ENCODE peak calls at places on chromosomes 6 and 20, in seven cellular contexts. H is K562, S is Karpas-422, I is PC-3, M is mesenchymal stem cell, R is neural progenitor cell, N is GM23248. B is an unnamed sample.

GRCh38 chr6:29943053-29943966 is 978 bp downstream of the HLA-A start:
- DNase-seq in H (no peak), S (no peak), I (no peak), M (peak; percentile 24), R (no peak), N (peak; percentile 37), B (no peak)

GRCh38 chr20:33301192-33301930 is 18.3 kb downstream of the BPIFB1 start:
- DNase-seq in H (no peak), S (peak; percentile 58), I (no peak), M (peak; percentile 12), R (no peak), N (peak; percentile 78), B (no peak)

GRCh38 chr6:160071805-160072687 is 49.6 kb upstream of the SLC22A1 start:
- DNase-seq in H (peak; percentile 11), S (peak; percentile 53), I (peak; percentile 9), M (no peak), R (peak; percentile 34), N (peak; percentile 16), B (no peak)

GRCh38 chr6:33185190-33185589 is 7.1 kb downstream of the COL11A2 start:
- DNase-seq in H (no peak), S (no peak), I (no peak), M (no peak), R (no peak), N (no peak), B (no peak)

GRCh38 chr6:33551538-33551937 is 28.5 kb downstream of the BAK1 start:
- DNase-seq in H (no peak), S (no peak), I (no peak), M (no peak), R (no peak), N (no peak), B (no peak)

GRCh38 chr20:19015326-19015725 is 197.1 kb upstream of the SLC24A3 start:
- DNase-seq in H (no peak), S (no peak), I (no peak), M (no peak), R (peak; percentile 23), N (no peak), B (no peak)

GRCh38 chr6:108627692-108628565 is 67.2 kb downstream of the FOXO3 start:
- DNase-seq in H (no peak), S (no peak), I (peak; percentile 14), M (no peak), R (no peak), N (peak; percentile 39), B (no peak)

GRCh38 chr20:57883761-57884160 is 173.9 kb upstream of the PMEPA1 start:
- DNase-seq in H (no peak), S (no peak), I (no peak), M (no peak), R (no peak), N (no peak), B (no peak)

GRCh38 chr6:39887692-39888450 is 46.4 kb downstream of the MOCS1 start:
- DNase-seq in H (no peak), S (no peak), I (peak; percentile 7), M (peak; percentile 96), R (peak; percentile 18), N (peak; percentile 88), B (peak; percentile 85)

GRCh38 chr6:117444600-117444999 is 18.9 kb upstream of the ROS1 start:
- DNase-seq in H (no peak), S (no peak), I (no peak), M (peak; percentile 63), R (no peak), N (peak; percentile 80), B (no peak)

GRCh38 chr20:17525650-17526049 is 5.5 kb downstream of the BFSP1 start:
- DNase-seq in H (peak; percentile 28), S (peak; percentile 72), I (peak; percentile 56), M (no peak), R (peak; percentile 57), N (no peak), B (peak; percentile 50)

GRCh38 chr6:7542878-7543394 is 1.5 kb downstream of the DSP start:
- DNase-seq in H (no peak), S (peak; percentile 9), I (peak; percentile 84), M (peak; percentile 72), R (peak; percentile 88), N (peak; percentile 96), B (peak; percentile 93)

GRCh38 chr6:104505838-104506237 is 353.9 kb downstream of the HACE1 start:
- DNase-seq in H (no peak), S (peak; percentile 9), I (no peak), M (peak; percentile 24), R (no peak), N (no peak), B (no peak)
- H3K9ac ChIP-seq in H (no peak overlapping the region), S (no peak overlapping the region), I (no peak overlapping the region), M (no peak overlapping the region), R (no peak overlapping the region), N (no peak overlapping the region), B (no peak overlapping the region)

GRCh38 chr6:69816017-69816416 is 19.2 kb upstream of the LMBRD1 start:
- DNase-seq in H (no peak), S (no peak), I (no peak), M (no peak), R (no peak), N (no peak), B (no peak)
- H2AFZ ChIP-seq in H (peak overlapping the region; percentile 41), S (peak overlapping the region; percentile 92), I (no peak overlapping the region), M (no peak overlapping the region), R (no peak overlapping the region), N (no peak overlapping the region), B (no peak overlapping the region)

DNA sequence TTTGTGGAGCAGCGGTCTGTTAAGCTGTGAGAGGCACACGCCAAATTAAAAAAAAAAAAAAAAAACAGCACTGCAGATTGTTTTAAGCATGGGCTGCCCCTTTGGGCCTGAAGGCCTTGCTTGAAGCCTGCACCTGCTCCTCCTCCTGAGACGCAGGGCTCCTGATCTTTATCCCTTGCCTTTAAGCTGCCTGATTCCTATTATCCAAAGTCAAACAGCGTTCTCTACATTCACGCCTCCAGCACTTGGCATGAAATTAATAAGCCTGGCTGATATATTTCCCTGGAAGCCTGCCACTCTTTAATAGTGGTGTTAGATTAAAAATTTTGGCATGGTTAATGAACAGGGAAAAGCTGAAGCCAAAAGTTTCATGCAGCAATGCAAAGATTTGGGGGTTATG is 163.9 kb downstream of the FAXC start:
- DNase-seq in H (no peak), S (no peak), I (no peak), M (no peak), R (peak; percentile 60), N (no peak), B (no peak)
- H3K9ac ChIP-seq in H (no peak overlapping the region), S (no peak overlapping the region), I (no peak overlapping the region), M (no peak overlapping the region), R (no peak overlapping the region), N (no peak overlapping the region), B (no peak overlapping the region)

DNA sequence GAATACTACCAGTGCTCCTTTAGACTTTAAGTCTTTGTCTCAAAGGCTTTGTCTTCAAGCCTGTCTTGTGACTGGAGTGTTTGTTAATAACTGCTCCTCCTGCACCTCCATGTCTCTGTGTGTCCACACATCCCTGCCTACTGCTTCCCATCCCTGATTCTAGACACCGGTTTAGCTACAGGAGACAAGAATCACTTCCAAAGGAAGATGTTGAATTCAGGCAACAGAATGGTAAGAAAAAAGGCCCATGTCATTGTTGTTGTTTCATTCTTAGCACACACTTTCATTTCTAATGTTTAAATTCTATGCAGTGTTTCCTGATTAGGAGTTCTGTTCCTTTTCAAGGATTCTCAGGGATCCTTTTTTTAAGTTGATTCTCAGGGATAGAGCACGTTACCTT is 293.6 kb upstream of the STXBP5 start:
- DNase-seq in H (no peak), S (no peak), I (no peak), M (no peak), R (no peak), N (no peak), B (no peak)
- H2AFZ ChIP-seq in H (peak overlapping the region; percentile 88), S (no peak overlapping the region), I (no peak overlapping the region), M (no peak overlapping the region), R (peak overlapping the region; percentile 30), N (no peak overlapping the region), B (no peak overlapping the region)

GRCh38 chr6:166954118-166954713 is 2.1 kb downstream of the RNASET2 start:
- DNase-seq in H (no peak), S (no peak), I (no peak), M (no peak), R (no peak), N (no peak), B (no peak)
- H3K9ac ChIP-seq in H (no peak overlapping the region), S (no peak overlapping the region), I (no peak overlapping the region), M (no peak overlapping the region), R (no peak overlapping the region), N (no peak overlapping the region), B (peak overlapping the region; percentile 81)

GRCh38 chr6:35158520-35158919 is 17.4 kb upstream of the TCP11 start:
- DNase-seq in H (no peak), S (no peak), I (no peak), M (no peak), R (no peak), N (no peak), B (no peak)
- H2AFZ ChIP-seq in H (no peak overlapping the region), S (no peak overlapping the region), I (no peak overlapping the region), M (no peak overlapping the region), R (peak overlapping the region; percentile 26), N (no peak overlapping the region), B (no peak overlapping the region)

GRCh38 chr6:20211037-20211940 is 980 bp downstream of the MBOAT1 start:
- DNase-seq in H (peak; percentile 63), S (no peak), I (peak; percentile 86), M (no peak), R (peak; percentile 14), N (peak; percentile 51), B (no peak)

GRCh38 chr6:20207096-20207454 is 5.2 kb downstream of the MBOAT1 start:
- DNase-seq in H (no peak), S (no peak), I (no peak), M (no peak), R (no peak), N (no peak), B (no peak)

GRCh38 chr6:20205722-20206154 is 6.5 kb downstream of the MBOAT1 start:
- DNase-seq in H (peak; percentile 41), S (no peak), I (no peak), M (peak; percentile 22), R (no peak), N (no peak), B (no peak)

GRCh38 chr6:20210158-20210557 is 2.1 kb downstream of the MBOAT1 start:
- DNase-seq in H (no peak), S (no peak), I (no peak), M (no peak), R (no peak), N (no peak), B (no peak)

GRCh38 chr6:20208687-20209378 is 3.4 kb downstream of the MBOAT1 start:
- DNase-seq in H (no peak), S (no peak), I (no peak), M (no peak), R (no peak), N (no peak), B (no peak)
- H3K9ac ChIP-seq in H (no peak overlapping the region), S (no peak overlapping the region), I (no peak overlapping the region), M (no peak overlapping the region), R (no peak overlapping the region), N (no peak overlapping the region), B (no peak overlapping the region)